ENCODE peak calls at places on chromosomes 5 and 9, in ten cellular contexts. N is PC-3; C is fibroblast of mammary gland; U is fibroblast of pulmonary artery; G is AG04450; R is naive thymus-derived CD4-positive, alpha-beta T cell; Q is choroid plexus epithelial cell; V is HAP-1; M is PC-9; Z is brain microvascular endothelial cell. K is an unnamed sample.
A peak's percentile ranks its signal among the peaks of the same experiment; 100 is the strongest.

GRCh38 chr5:129670944-129671343 is 77.0 kb upstream of the MINAR2 start:
- DNase-seq in N (peak; percentile 61), C (peak; percentile 86), U (peak; percentile 74), G (peak; percentile 30), R (no peak), Q (peak; percentile 68), V (no peak), M (no peak), Z (peak; percentile 42), K (peak; percentile 60)

GRCh38 chr5:84218546-84218945 is 166.1 kb downstream of the EDIL3 start:
- DNase-seq in N (peak; percentile 4), C (peak; percentile 7), U (no peak), G (no peak), R (no peak), Q (no peak), V (no peak), M (no peak), Z (peak; percentile 11), K (no peak)

GRCh38 chr9:37574996-37575395 is 1.2 kb downstream of the FBXO10 start:
- DNase-seq in N (no peak), C (peak; percentile 55), U (no peak), G (no peak), R (no peak), Q (peak; percentile 42), V (no peak), M (no peak), Z (no peak), K (peak; percentile 44)

GRCh38 chr9:6405371-6405770 is 7.6 kb upstream of the UHRF2 start:
- DNase-seq in N (no peak), C (no peak), U (no peak), G (no peak), R (no peak), Q (no peak), V (no peak), M (no peak), Z (no peak), K (no peak)

GRCh38 chr5:147482426-147483196 is 27.3 kb downstream of the DPYSL3 start:
- DNase-seq in N (no peak), C (no peak), U (peak; percentile 54), G (no peak), R (no peak), Q (peak; percentile 8), V (no peak), M (no peak), Z (no peak), K (no peak)

GRCh38 chr5:19920761-19921160 is 67.2 kb downstream of the CDH18 start:
- DNase-seq in N (peak; percentile 6), C (peak; percentile 12), U (peak; percentile 35), G (no peak), R (no peak), Q (peak; percentile 52), V (no peak), M (no peak), Z (no peak), K (peak; percentile 25)

GRCh38 chr9:128706671-128707381 is 4.5 kb downstream of the PKN3 start:
- DNase-seq in N (no peak), C (no peak), U (no peak), G (no peak), R (no peak), Q (no peak), V (no peak), M (no peak), Z (no peak), K (no peak)

GRCh38 chr5:95823738-95824609 is 1.4 kb upstream of the GLRX start:
- DNase-seq in N (peak; percentile 92), C (peak; percentile 96), U (peak; percentile 96), G (peak; percentile 89), R (peak; percentile 72), Q (peak; percentile 96), V (no peak), M (peak; percentile 95), Z (peak; percentile 91), K (peak; percentile 89)

GRCh38 chr5:11384441-11385250 is 519.6 kb downstream of the CTNND2 start:
- DNase-seq in N (peak; percentile 46), C (no peak), U (no peak), G (no peak), R (no peak), Q (no peak), V (no peak), M (no peak), Z (no peak), K (no peak)

GRCh38 chr9:96305171-96305570 is 3.2 kb upstream of the HSD17B3 start:
- DNase-seq in N (no peak), C (no peak), U (no peak), G (no peak), R (no peak), Q (peak; percentile 47), V (no peak), M (no peak), Z (no peak), K (no peak)

GRCh38 chr5:168282120-168282519 is 9.3 kb upstream of the WWC1 start:
- DNase-seq in N (no peak), C (peak; percentile 82), U (peak; percentile 80), G (peak; percentile 51), R (no peak), Q (peak; percentile 87), V (no peak), M (no peak), Z (no peak), K (peak; percentile 69)

GRCh38 chr5:32283539-32284377 is 29.0 kb downstream of the MTMR12 start:
- DNase-seq in N (peak; percentile 28), C (peak; percentile 63), U (peak; percentile 50), G (no peak), R (no peak), Q (peak; percentile 58), V (no peak), M (peak; percentile 69), Z (peak; percentile 40), K (no peak)

GRCh38 chr9:107019216-107019615 is 156.2 kb downstream of the ZNF462 start:
- DNase-seq in N (peak; percentile 17), C (peak; percentile 91), U (peak; percentile 64), G (no peak), R (no peak), Q (peak; percentile 66), V (no peak), M (no peak), Z (peak; percentile 75), K (peak; percentile 43)

DNA sequence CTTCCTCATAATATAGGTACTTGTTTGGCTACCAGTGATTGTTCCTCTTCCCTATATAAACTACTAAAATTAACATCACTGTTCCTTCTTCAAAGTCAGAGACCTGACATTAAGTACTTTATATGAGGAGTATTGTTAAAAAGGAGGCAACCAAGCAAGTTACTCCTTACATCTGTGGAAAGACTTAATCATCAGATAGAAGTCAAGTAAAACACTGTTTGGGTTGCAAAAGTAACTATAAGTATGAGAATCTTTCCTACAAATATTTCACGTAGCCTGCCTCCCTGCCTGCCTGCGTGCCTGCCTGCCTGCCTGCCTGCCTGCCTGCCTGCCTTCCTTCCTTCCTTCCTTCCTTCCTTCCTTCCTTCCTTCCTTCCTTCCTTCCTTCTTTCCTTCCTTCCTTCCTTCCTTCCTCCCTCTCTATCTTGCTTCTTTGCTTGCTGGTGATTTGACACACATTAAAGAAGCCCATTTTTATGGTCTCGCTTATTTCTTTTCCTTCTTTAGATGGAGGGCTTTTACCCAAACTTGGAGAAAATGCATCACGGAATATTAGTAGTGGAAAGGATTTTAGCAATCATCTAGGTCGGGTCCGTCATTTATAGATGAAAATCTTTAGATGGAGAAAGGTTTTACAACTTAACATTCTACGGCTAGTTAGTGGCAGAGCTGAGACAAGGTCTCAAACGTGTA is 3.2 kb downstream of the CER1 start:
- DNase-seq in N (no peak), C (no peak), U (no peak), G (no peak), R (no peak), Q (no peak), V (no peak), M (no peak), Z (no peak), K (no peak)
- H3K4me3 ChIP-seq in N (no peak overlapping the region), C (no peak overlapping the region), U (no peak overlapping the region), G (no peak overlapping the region), R (no peak overlapping the region), Q (no peak overlapping the region), V (no peak overlapping the region), M (no peak overlapping the region), Z (no peak overlapping the region), K (no peak overlapping the region)

GRCh38 chr5:1174122-1174936 is 27.1 kb upstream of the SLC6A19 start:
- DNase-seq in N (peak; percentile 95), C (peak; percentile 87), U (peak; percentile 83), G (no peak), R (peak; percentile 29), Q (peak; percentile 64), V (peak; percentile 42), M (peak; percentile 77), Z (peak; percentile 66), K (peak; percentile 26)
- H3K4me3 ChIP-seq in N (peak overlapping the region; percentile 61), C (no peak overlapping the region), U (no peak overlapping the region), G (no peak overlapping the region), R (no peak overlapping the region), Q (no peak overlapping the region), V (no peak overlapping the region), M (no peak overlapping the region), Z (no peak overlapping the region), K (no peak overlapping the region)

GRCh38 chr9:35341585-35341984 is 148.3 kb upstream of the RUSC2 start:
- DNase-seq in N (no peak), C (peak; percentile 87), U (peak; percentile 81), G (peak; percentile 37), R (no peak), Q (peak; percentile 69), V (no peak), M (no peak), Z (peak; percentile 28), K (peak; percentile 68)
- H3K4me3 ChIP-seq in N (no peak overlapping the region), C (peak overlapping the region; percentile 29), U (peak overlapping the region; percentile 31), G (peak overlapping the region; percentile 36), R (no peak overlapping the region), Q (peak overlapping the region; percentile 35), V (no peak overlapping the region), M (no peak overlapping the region), Z (no peak overlapping the region), K (peak overlapping the region; percentile 4)

DNA sequence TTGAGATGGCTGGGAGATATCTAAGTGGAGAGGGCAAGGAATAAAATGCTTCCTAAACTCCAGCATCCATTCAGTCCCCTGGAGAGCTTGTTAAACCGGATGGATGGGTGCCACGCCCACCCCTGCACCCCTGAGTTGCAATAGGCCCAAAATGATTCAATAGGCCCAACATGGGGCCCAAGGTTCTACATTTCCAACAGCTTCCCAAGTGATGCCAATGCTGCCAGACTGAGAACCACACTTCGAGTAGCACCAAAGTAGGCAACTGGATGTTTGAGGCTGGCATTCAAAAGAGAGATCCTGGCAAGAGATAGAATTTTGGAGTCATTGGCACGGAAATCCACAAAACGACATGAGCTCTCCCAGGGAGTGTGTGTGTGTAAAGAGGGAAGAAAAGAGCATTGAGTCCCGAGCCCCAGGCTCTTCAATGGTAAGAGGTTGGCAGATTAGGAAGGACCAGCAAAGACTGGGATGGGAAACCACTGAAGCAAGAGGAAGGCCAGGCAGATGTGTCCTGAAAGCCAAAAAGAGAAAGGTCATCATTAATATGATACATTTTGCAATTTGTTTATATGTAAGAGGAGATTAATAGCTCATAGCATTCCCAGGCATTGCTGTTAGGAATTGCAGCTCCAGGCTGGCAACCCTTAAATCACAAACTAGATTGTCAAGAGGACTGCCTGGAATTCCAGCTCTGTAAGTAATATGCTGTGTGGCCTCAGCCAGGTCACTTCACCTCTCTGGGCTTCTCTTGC is 130.6 kb downstream of the KCNIP1 start:
- DNase-seq in N (no peak), C (no peak), U (no peak), G (no peak), R (no peak), Q (no peak), V (no peak), M (peak; percentile 13), Z (no peak), K (no peak)
- H3K4me3 ChIP-seq in N (peak overlapping the region; percentile 51), C (no peak overlapping the region), U (no peak overlapping the region), G (no peak overlapping the region), R (no peak overlapping the region), Q (no peak overlapping the region), V (no peak overlapping the region), M (peak overlapping the region; percentile 46), Z (no peak overlapping the region), K (no peak overlapping the region)

GRCh38 chr5:159049844-159050318 is 49.8 kb downstream of the EBF1 start:
- DNase-seq in N (peak; percentile 33), C (peak; percentile 76), U (peak; percentile 74), G (no peak), R (no peak), Q (peak; percentile 82), V (no peak), M (no peak), Z (peak; percentile 53), K (peak; percentile 48)
- H3K4me3 ChIP-seq in N (no peak overlapping the region), C (no peak overlapping the region), U (peak overlapping the region; percentile 6), G (no peak overlapping the region), R (no peak overlapping the region), Q (peak overlapping the region; percentile 30), V (no peak overlapping the region), M (no peak overlapping the region), Z (no peak overlapping the region), K (no peak overlapping the region)

K was measured in skeletal muscle cell.